ENCODE peak calls at places on chromosome 3, in six cellular contexts. H is colonic mucosa, T is spleen, B is cardiac fibroblast, O is small intestine, P is NB4. C is an unnamed sample.

GRCh38 chr3:158106773-158107461 is 697 bp upstream of the SHOX2 start:
- DNase-seq in T (peak), H (no peak), P (no peak), B (no peak), O (no peak), C (no peak)

GRCh38 chr3:66121288-66121687 is 82.6 kb upstream of the MAGI1 start:
- DNase-seq in T (no peak), H (no peak), B (no peak), P (no peak), O (no peak), C (no peak)

GRCh38 chr3:146020969-146021368 is 140.0 kb downstream of the PLOD2 start:
- DNase-seq in H (no peak), O (no peak), T (no peak), B (no peak), P (peak), C (no peak)

GRCh38 chr3:30354972-30355371 is 251.4 kb upstream of the TGFBR2 start:
- DNase-seq in T (no peak), B (no peak), H (no peak), O (peak), P (no peak), C (peak)

GRCh38 chr3:53046171-53047170 is 598 bp upstream of the SFMBT1 start:
- DNase-seq in H (peak), T (peak), P (peak), O (peak), B (peak), C (no peak)

GRCh38 chr3:112499328-112499727 is at the start of gene BTLA:
- DNase-seq in T (no peak), P (no peak), B (no peak), O (peak), H (no peak), C (no peak)

GRCh38 chr3:28768439-28768838 is 419.8 kb upstream of the AZI2 start:
- DNase-seq in O (no peak), B (no peak), H (no peak), P (no peak), T (no peak), C (no peak)

GRCh38 chr3:155995525-155996370 is 124.6 kb upstream of the KCNAB1 start:
- DNase-seq in T (no peak), H (no peak), O (peak), P (peak), B (peak), C (peak)

GRCh38 chr3:108511055-108511454 is 659 bp upstream of the MYH15 start:
- DNase-seq in B (no peak), T (no peak), O (no peak), P (no peak), H (no peak), C (no peak)

GRCh38 chr3:12292770-12293169 is 3.9 kb downstream of the PPARG start:
- DNase-seq in P (no peak), O (no peak), T (no peak), H (no peak), B (no peak), C (no peak)

GRCh38 chr3:189567772-189568420 is 63.3 kb upstream of the TP63 start:
- DNase-seq in O (no peak), P (no peak), H (no peak), B (no peak), T (no peak), C (no peak)

GRCh38 chr3:188339410-188340295 is 185.7 kb downstream of the LPP start:
- DNase-seq in B (no peak), H (no peak), O (peak), T (no peak), P (no peak), C (no peak)

GRCh38 chr3:78277793-78278192 is 1237.9 kb downstream of the ROBO2 start:
- DNase-seq in T (no peak), B (no peak), O (no peak), H (no peak), P (no peak), C (no peak)

GRCh38 chr3:122392868-122393844 is 9.2 kb downstream of the FAM162A start:
- DNase-seq in B (peak), P (peak), O (peak), T (no peak), H (no peak), C (no peak)

GRCh38 chr3:126607214-126607908 is 47.6 kb downstream of the TXNRD3 start:
- DNase-seq in H (no peak), P (peak), O (no peak), B (peak), T (no peak), C (peak)

GRCh38 chr3:125322166-125322565 is 53.0 kb downstream of the ZNF148 start:
- DNase-seq in H (no peak), O (no peak), P (no peak), B (no peak), T (no peak), C (peak)

GRCh38 chr3:134327594-134327975 is 46.7 kb downstream of the AMOTL2 start:
- DNase-seq in H (no peak), T (no peak), O (no peak), P (peak), B (peak), C (peak)

GRCh38 chr3:40973141-40973540 is 226.2 kb upstream of the CTNNB1 start:
- DNase-seq in B (no peak), P (no peak), O (no peak), T (no peak), H (no peak), C (no peak)

GRCh38 chr3:40970067-40970466 is 229.2 kb upstream of the CTNNB1 start:
- DNase-seq in H (no peak), T (no peak), O (no peak), B (no peak), P (no peak), C (no peak)

GRCh38 chr3:40969341-40969740 is 230.0 kb upstream of the CTNNB1 start:
- DNase-seq in H (no peak), O (no peak), B (no peak), P (no peak), T (no peak), C (no peak)

GRCh38 chr3:40972350-40972749 is 227.0 kb upstream of the CTNNB1 start:
- DNase-seq in B (no peak), T (no peak), O (no peak), P (no peak), H (no peak), C (no peak)

DNA sequence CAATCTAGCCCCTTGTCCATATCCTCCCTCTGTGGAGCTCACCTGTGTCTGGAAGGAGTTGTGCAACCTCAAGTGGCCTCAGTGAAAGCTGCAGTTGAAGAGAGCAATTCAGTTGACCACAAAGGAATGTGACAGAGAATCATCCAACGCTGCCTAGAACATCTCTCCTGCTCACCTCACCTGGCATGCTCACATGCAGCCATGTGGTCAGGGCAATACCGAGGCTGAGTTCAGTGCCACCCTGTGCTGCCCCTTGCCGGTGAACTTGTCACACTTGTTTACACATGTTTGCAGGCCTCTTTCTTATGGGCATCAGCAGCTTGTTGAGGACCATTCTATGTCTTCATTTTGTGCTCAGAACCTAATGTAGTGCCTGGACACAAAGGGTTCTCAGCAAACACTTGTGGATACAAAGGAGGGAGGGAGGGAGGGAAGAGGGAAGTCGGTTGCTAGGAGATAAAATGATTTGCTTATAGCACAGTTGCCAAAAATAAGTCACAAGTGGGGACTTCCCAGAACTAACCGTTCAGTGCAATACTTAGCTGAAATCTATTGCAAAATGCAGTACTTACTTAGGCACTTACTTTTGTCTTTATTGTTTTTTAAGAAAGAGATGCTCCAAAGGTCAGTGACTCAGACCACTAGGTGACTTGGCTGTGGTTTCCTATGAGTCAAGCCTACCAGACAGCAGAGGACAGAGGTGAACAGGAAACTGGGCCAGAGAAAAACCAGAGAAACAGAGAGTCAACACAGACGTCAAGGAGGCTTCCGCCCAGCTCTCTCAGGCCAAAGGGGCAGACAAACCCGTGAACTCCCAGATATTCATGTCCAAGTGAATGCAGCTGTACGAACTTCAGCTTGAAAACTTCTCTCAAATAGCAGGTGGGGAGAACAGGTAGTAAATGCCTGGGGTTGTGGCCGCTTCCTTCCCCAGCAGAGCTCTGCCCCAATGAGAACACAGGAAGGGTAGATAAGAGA is 227.8 kb upstream of the CTNNB1 start:
- DNase-seq in H (peak), T (peak), P (peak), B (peak), O (peak), C (peak)
- H3K4me3 ChIP-seq in H (no peak), T (no peak), P (no peak), B (no peak), O (no peak), C (no peak)

GRCh38 chr3:72591522-72592421 is 256.5 kb downstream of the SHQ1 start:
- DNase-seq in P (no peak), T (no peak), B (peak), H (peak), O (peak), C (peak)

GRCh38 chr3:72587282-72587681 is 261.0 kb downstream of the SHQ1 start:
- DNase-seq in B (no peak), H (no peak), T (no peak), P (no peak), O (no peak), C (no peak)

GRCh38 chr3:72593881-72594397 is 254.3 kb downstream of the SHQ1 start:
- DNase-seq in T (no peak), P (peak), B (peak), H (no peak), O (no peak), C (peak)

GRCh38 chr3:72594615-72595215 is 253.5 kb downstream of the SHQ1 start:
- DNase-seq in H (no peak), O (no peak), B (no peak), P (no peak), T (no peak), C (no peak)

DNA sequence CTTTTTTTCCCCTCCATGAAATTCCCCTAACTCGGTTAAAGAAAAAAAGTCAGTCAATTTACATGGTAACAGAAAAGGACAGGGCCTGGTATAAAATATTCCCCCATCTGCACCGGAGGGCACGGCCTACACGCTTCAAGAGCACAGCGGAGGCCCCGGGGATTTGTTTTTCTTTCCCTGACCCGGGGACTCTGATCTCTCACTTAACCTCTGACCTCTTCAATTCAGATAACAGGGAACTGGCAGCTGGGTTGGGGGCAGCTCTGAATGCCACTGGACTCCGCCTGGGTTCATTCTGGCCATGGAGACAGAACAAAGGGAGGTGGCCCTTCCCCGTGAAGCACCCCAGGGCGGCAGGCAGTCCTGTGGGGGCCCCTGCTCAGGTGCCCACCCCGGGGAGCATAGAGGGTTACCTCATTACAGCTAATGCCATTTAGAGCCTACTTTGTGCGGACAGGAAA is 257.5 kb downstream of the SHQ1 start:
- DNase-seq in B (no peak), O (peak), H (no peak), T (no peak), P (no peak), C (no peak)
- H3K4me3 ChIP-seq in B (no peak), O (no peak), H (no peak), T (no peak), P (no peak), C (no peak)

GRCh38 chr3:5841609-5842008 is 654.1 kb downstream of the EDEM1 start:
- DNase-seq in T (no peak), B (no peak), P (no peak), H (no peak), O (no peak), C (no peak)
- H3K4me3 ChIP-seq in T (no peak), B (no peak), P (no peak), H (no peak), O (no peak), C (no peak)

GRCh38 chr3:10350324-10350985 is 29.5 kb upstream of the SEC13 start:
- DNase-seq in T (peak), H (no peak), P (no peak), O (no peak), B (no peak), C (no peak)
- H3K4me3 ChIP-seq in T (no peak), H (no peak), P (no peak), O (no peak), B (no peak), C (no peak)

DNA sequence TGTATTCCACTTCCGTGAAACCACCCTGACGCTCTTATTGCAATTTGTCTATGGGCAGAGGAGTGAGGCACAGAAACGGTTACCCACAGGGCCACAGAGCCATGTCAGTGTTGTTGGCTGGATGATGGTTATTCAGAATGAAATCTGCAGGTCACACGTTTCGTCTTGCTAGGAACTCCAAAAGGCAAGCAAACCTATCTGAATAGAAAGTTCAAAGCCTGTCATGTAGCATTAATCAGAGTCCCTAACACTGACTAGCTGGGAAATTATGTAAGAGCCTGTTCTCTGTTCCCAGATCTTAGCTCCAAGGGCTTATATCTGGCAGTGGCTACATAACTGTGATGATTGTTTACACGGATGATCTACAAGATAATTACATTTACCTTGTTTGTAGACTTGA is 1.3 kb downstream of the SYNPR start:
- DNase-seq in H (no peak), T (no peak), B (no peak), O (no peak), P (no peak), C (no peak)
- H3K4me3 ChIP-seq in H (no peak), T (no peak), B (no peak), O (no peak), P (no peak), C (no peak)